ENCODE peak calls at places on chromosomes 7 and 10, in five cellular contexts. One of them, this sample, is unnamed.

GRCh38 chr10:125212150-125212809 is 51.9 kb upstream of the CTBP2 start:
- DNase-seq in substantia nigra: no peak
- DNase-seq in NCI-H345: no peak
- DNase-seq in activated naive CD4-positive, alpha-beta T cell treated with anti-CD3 and anti-CD28 coated beads, Interleukin-2, amount 10 ng/mL, durations not matched to agents 7 days and 5 days: no peak
- DNase-seq in hepatocyte: no peak
- DNase-seq in this sample: no peak

GRCh38 chr10:23110722-23111660 is 15.6 kb downstream of the MSRB2 start:
- DNase-seq in substantia nigra: no peak
- DNase-seq in NCI-H345: no peak
- DNase-seq in activated naive CD4-positive, alpha-beta T cell treated with anti-CD3 and anti-CD28 coated beads, Interleukin-2, amount 10 ng/mL, durations not matched to agents 7 days and 5 days: no peak
- DNase-seq in hepatocyte: no peak
- DNase-seq in this sample: no peak

GRCh38 chr10:114811769-114812353 is 9.7 kb upstream of the FHIP2A start:
- DNase-seq in substantia nigra: no peak
- DNase-seq in NCI-H345: no peak
- DNase-seq in activated naive CD4-positive, alpha-beta T cell treated with anti-CD3 and anti-CD28 coated beads, Interleukin-2, amount 10 ng/mL, durations not matched to agents 7 days and 5 days: no peak
- DNase-seq in hepatocyte: no peak
- DNase-seq in this sample: no peak

GRCh38 chr7:155276032-155276799 is 21.5 kb upstream of the INSIG1 start:
- DNase-seq in substantia nigra: no peak
- DNase-seq in NCI-H345: no peak
- DNase-seq in activated naive CD4-positive, alpha-beta T cell treated with anti-CD3 and anti-CD28 coated beads, Interleukin-2, amount 10 ng/mL, durations not matched to agents 7 days and 5 days: no peak
- DNase-seq in hepatocyte: no peak
- DNase-seq in this sample: no peak

GRCh38 chr10:102604379-102604960 is 39.8 kb upstream of the TRIM8 start:
- DNase-seq in substantia nigra: no peak
- DNase-seq in NCI-H345: no peak
- DNase-seq in activated naive CD4-positive, alpha-beta T cell treated with anti-CD3 and anti-CD28 coated beads, Interleukin-2, amount 10 ng/mL, durations not matched to agents 7 days and 5 days: no peak
- DNase-seq in hepatocyte: peak
- DNase-seq in this sample: no peak

GRCh38 chr7:98133181-98133580 is 26.5 kb downstream of the LMTK2 start:
- DNase-seq in substantia nigra: no peak
- DNase-seq in NCI-H345: no peak
- DNase-seq in activated naive CD4-positive, alpha-beta T cell treated with anti-CD3 and anti-CD28 coated beads, Interleukin-2, amount 10 ng/mL, durations not matched to agents 7 days and 5 days: peak
- DNase-seq in hepatocyte: no peak
- DNase-seq in this sample: no peak

GRCh38 chr10:131070856-131071255 is 240.7 kb downstream of the TCERG1L start:
- DNase-seq in substantia nigra: no peak
- DNase-seq in NCI-H345: no peak
- DNase-seq in activated naive CD4-positive, alpha-beta T cell treated with anti-CD3 and anti-CD28 coated beads, Interleukin-2, amount 10 ng/mL, durations not matched to agents 7 days and 5 days: no peak
- DNase-seq in hepatocyte: no peak
- DNase-seq in this sample: no peak

GRCh38 chr10:35412336-35412735 is 76.0 kb downstream of the CCNY start:
- DNase-seq in substantia nigra: no peak
- DNase-seq in NCI-H345: no peak
- DNase-seq in activated naive CD4-positive, alpha-beta T cell treated with anti-CD3 and anti-CD28 coated beads, Interleukin-2, amount 10 ng/mL, durations not matched to agents 7 days and 5 days: no peak
- DNase-seq in hepatocyte: no peak
- DNase-seq in this sample: no peak

GRCh38 chr7:133623716-133624115 is 370.8 kb downstream of the EXOC4 start:
- DNase-seq in substantia nigra: no peak
- DNase-seq in NCI-H345: no peak
- DNase-seq in activated naive CD4-positive, alpha-beta T cell treated with anti-CD3 and anti-CD28 coated beads, Interleukin-2, amount 10 ng/mL, durations not matched to agents 7 days and 5 days: no peak
- DNase-seq in hepatocyte: no peak
- DNase-seq in this sample: no peak

GRCh38 chr10:112967200-112967599 is 17.2 kb downstream of the TCF7L2 start:
- DNase-seq in substantia nigra: no peak
- DNase-seq in NCI-H345: no peak
- DNase-seq in activated naive CD4-positive, alpha-beta T cell treated with anti-CD3 and anti-CD28 coated beads, Interleukin-2, amount 10 ng/mL, durations not matched to agents 7 days and 5 days: no peak
- DNase-seq in hepatocyte: no peak
- DNase-seq in this sample: no peak

GRCh38 chr7:31122649-31123058 is 70.5 kb downstream of the ADCYAP1R1 start:
- DNase-seq in substantia nigra: peak
- DNase-seq in NCI-H345: peak
- DNase-seq in activated naive CD4-positive, alpha-beta T cell treated with anti-CD3 and anti-CD28 coated beads, Interleukin-2, amount 10 ng/mL, durations not matched to agents 7 days and 5 days: peak
- DNase-seq in hepatocyte: peak
- DNase-seq in this sample: peak

GRCh38 chr7:158541330-158542010 is 46.2 kb downstream of the PTPRN2 start:
- DNase-seq in substantia nigra: no peak
- DNase-seq in NCI-H345: no peak
- DNase-seq in activated naive CD4-positive, alpha-beta T cell treated with anti-CD3 and anti-CD28 coated beads, Interleukin-2, amount 10 ng/mL, durations not matched to agents 7 days and 5 days: peak
- DNase-seq in hepatocyte: no peak
- DNase-seq in this sample: no peak

GRCh38 chr10:12180221-12180974 is 15.3 kb downstream of the NUDT5 start:
- DNase-seq in substantia nigra: no peak
- DNase-seq in NCI-H345: no peak
- DNase-seq in activated naive CD4-positive, alpha-beta T cell treated with anti-CD3 and anti-CD28 coated beads, Interleukin-2, amount 10 ng/mL, durations not matched to agents 7 days and 5 days: no peak
- DNase-seq in hepatocyte: peak
- DNase-seq in this sample: no peak

GRCh38 chr10:6918305-6918704 is 338.2 kb upstream of the PRKCQ start:
- DNase-seq in substantia nigra: peak
- DNase-seq in NCI-H345: no peak
- DNase-seq in activated naive CD4-positive, alpha-beta T cell treated with anti-CD3 and anti-CD28 coated beads, Interleukin-2, amount 10 ng/mL, durations not matched to agents 7 days and 5 days: peak
- DNase-seq in hepatocyte: no peak
- DNase-seq in this sample: peak

GRCh38 chr10:108899686-108900085 is 1023.6 kb downstream of the XPNPEP1 start:
- DNase-seq in substantia nigra: no peak
- DNase-seq in NCI-H345: no peak
- DNase-seq in activated naive CD4-positive, alpha-beta T cell treated with anti-CD3 and anti-CD28 coated beads, Interleukin-2, amount 10 ng/mL, durations not matched to agents 7 days and 5 days: no peak
- DNase-seq in hepatocyte: no peak
- DNase-seq in this sample: no peak

GRCh38 chr10:94125856-94126255 is 132.1 kb downstream of the PLCE1 start:
- DNase-seq in substantia nigra: no peak
- DNase-seq in NCI-H345: no peak
- DNase-seq in activated naive CD4-positive, alpha-beta T cell treated with anti-CD3 and anti-CD28 coated beads, Interleukin-2, amount 10 ng/mL, durations not matched to agents 7 days and 5 days: no peak
- DNase-seq in hepatocyte: no peak
- DNase-seq in this sample: no peak

GRCh38 chr10:91312031-91312733 is 91.7 kb downstream of the PCGF5 start:
- DNase-seq in substantia nigra: no peak
- DNase-seq in NCI-H345: no peak
- DNase-seq in activated naive CD4-positive, alpha-beta T cell treated with anti-CD3 and anti-CD28 coated beads, Interleukin-2, amount 10 ng/mL, durations not matched to agents 7 days and 5 days: no peak
- DNase-seq in hepatocyte: no peak
- DNase-seq in this sample: no peak

GRCh38 chr7:137880432-137880831 is 33.7 kb upstream of the DGKI start:
- DNase-seq in substantia nigra: no peak
- DNase-seq in NCI-H345: no peak
- DNase-seq in activated naive CD4-positive, alpha-beta T cell treated with anti-CD3 and anti-CD28 coated beads, Interleukin-2, amount 10 ng/mL, durations not matched to agents 7 days and 5 days: no peak
- DNase-seq in hepatocyte: no peak
- DNase-seq in this sample: no peak

GRCh38 chr10:58266826-58267712 is 625 bp downstream of the IPMK start:
- DNase-seq in substantia nigra: peak
- DNase-seq in NCI-H345: peak
- DNase-seq in activated naive CD4-positive, alpha-beta T cell treated with anti-CD3 and anti-CD28 coated beads, Interleukin-2, amount 10 ng/mL, durations not matched to agents 7 days and 5 days: peak
- DNase-seq in hepatocyte: peak
- DNase-seq in this sample: peak

GRCh38 chr10:124736491-124737136 is 7.6 kb downstream of the FAM53B start:
- DNase-seq in substantia nigra: peak
- DNase-seq in NCI-H345: peak
- DNase-seq in activated naive CD4-positive, alpha-beta T cell treated with anti-CD3 and anti-CD28 coated beads, Interleukin-2, amount 10 ng/mL, durations not matched to agents 7 days and 5 days: no peak
- DNase-seq in hepatocyte: peak
- DNase-seq in this sample: no peak

GRCh38 chr7:74306737-74307469 is 17.7 kb downstream of the CLIP2 start:
- DNase-seq in substantia nigra: peak
- DNase-seq in NCI-H345: no peak
- DNase-seq in activated naive CD4-positive, alpha-beta T cell treated with anti-CD3 and anti-CD28 coated beads, Interleukin-2, amount 10 ng/mL, durations not matched to agents 7 days and 5 days: peak
- DNase-seq in hepatocyte: no peak
- DNase-seq in this sample: no peak

GRCh38 chr7:43735802-43736603 is 6.7 kb upstream of the COA1 start:
- DNase-seq in substantia nigra: no peak
- DNase-seq in NCI-H345: no peak
- DNase-seq in activated naive CD4-positive, alpha-beta T cell treated with anti-CD3 and anti-CD28 coated beads, Interleukin-2, amount 10 ng/mL, durations not matched to agents 7 days and 5 days: no peak
- DNase-seq in hepatocyte: peak
- DNase-seq in this sample: no peak

GRCh38 chr7:27520828-27521790 is 141.6 kb downstream of the HIBADH start:
- DNase-seq in substantia nigra: no peak
- DNase-seq in NCI-H345: no peak
- DNase-seq in activated naive CD4-positive, alpha-beta T cell treated with anti-CD3 and anti-CD28 coated beads, Interleukin-2, amount 10 ng/mL, durations not matched to agents 7 days and 5 days: no peak
- DNase-seq in hepatocyte: peak
- DNase-seq in this sample: no peak

GRCh38 chr10:72356115-72356514 is 1.4 kb upstream of the DNAJB12 start:
- DNase-seq in substantia nigra: no peak
- DNase-seq in NCI-H345: no peak
- DNase-seq in activated naive CD4-positive, alpha-beta T cell treated with anti-CD3 and anti-CD28 coated beads, Interleukin-2, amount 10 ng/mL, durations not matched to agents 7 days and 5 days: no peak
- DNase-seq in hepatocyte: no peak
- DNase-seq in this sample: no peak

GRCh38 chr10:71780722-71781121 is 7.4 kb upstream of the VSIR start:
- DNase-seq in substantia nigra: no peak
- DNase-seq in NCI-H345: no peak
- DNase-seq in activated naive CD4-positive, alpha-beta T cell treated with anti-CD3 and anti-CD28 coated beads, Interleukin-2, amount 10 ng/mL, durations not matched to agents 7 days and 5 days: no peak
- DNase-seq in hepatocyte: no peak
- DNase-seq in this sample: no peak

GRCh38 chr10:124552877-124553276 is 91.3 kb downstream of the LHPP start:
- DNase-seq in substantia nigra: no peak
- DNase-seq in NCI-H345: no peak
- DNase-seq in activated naive CD4-positive, alpha-beta T cell treated with anti-CD3 and anti-CD28 coated beads, Interleukin-2, amount 10 ng/mL, durations not matched to agents 7 days and 5 days: no peak
- DNase-seq in hepatocyte: no peak
- DNase-seq in this sample: no peak

GRCh38 chr7:128728608-128729007 is 10.6 kb upstream of the CALU start:
- DNase-seq in substantia nigra: no peak
- DNase-seq in NCI-H345: no peak
- DNase-seq in activated naive CD4-positive, alpha-beta T cell treated with anti-CD3 and anti-CD28 coated beads, Interleukin-2, amount 10 ng/mL, durations not matched to agents 7 days and 5 days: no peak
- DNase-seq in hepatocyte: no peak
- DNase-seq in this sample: no peak

GRCh38 chr10:86019141-86019540 is 347.5 kb downstream of the GRID1 start:
- DNase-seq in substantia nigra: no peak
- DNase-seq in NCI-H345: no peak
- DNase-seq in activated naive CD4-positive, alpha-beta T cell treated with anti-CD3 and anti-CD28 coated beads, Interleukin-2, amount 10 ng/mL, durations not matched to agents 7 days and 5 days: no peak
- DNase-seq in hepatocyte: no peak
- DNase-seq in this sample: no peak